ENCODE peak calls at places on chromosome 19, in nine cellular contexts. E, I, D, O, Y, A, X, R and M are unnamed samples.

GRCh38 chr19:17475541-17476115 is 5.3 kb downstream of the SLC27A1 start:
- DNase-seq in E (peak), I (peak), D (no peak), O (no peak), Y (peak), A (peak), X (no peak), R (peak), M (no peak)

GRCh38 chr19:35773020-35773809 is 2.1 kb upstream of the ARHGAP33 start:
- DNase-seq in E (no peak), I (no peak), D (no peak), O (no peak), Y (no peak), A (peak), X (no peak), R (no peak), M (no peak)

GRCh38 chr19:5621311-5621944 is 1.1 kb downstream of the SAFB2 start:
- DNase-seq in E (no peak), I (no peak), D (peak), O (no peak), Y (peak), A (no peak), X (peak), R (peak), M (no peak)

GRCh38 chr19:12938536-12939291 is at the start of gene CALR:
- DNase-seq in E (peak), I (no peak), D (no peak), O (no peak), Y (no peak), A (no peak), X (no peak), R (peak), M (no peak)

GRCh38 chr19:16655727-16656126 is 4.2 kb downstream of the SMIM7 start:
- DNase-seq in E (no peak), I (no peak), D (no peak), O (no peak), Y (no peak), A (no peak), X (no peak), R (no peak), M (no peak)

GRCh38 chr19:10921909-10922637 is 6.4 kb downstream of the YIPF2 start:
- DNase-seq in E (no peak), I (no peak), D (no peak), O (no peak), Y (no peak), A (no peak), X (no peak), R (no peak), M (no peak)

GRCh38 chr19:2617393-2618165 is 84.9 kb downstream of the GNG7 start:
- DNase-seq in E (no peak), I (no peak), D (no peak), O (no peak), Y (no peak), A (no peak), X (no peak), R (no peak), M (no peak)

GRCh38 chr19:33281296-33281926 is 20.9 kb downstream of the CEBPA start:
- DNase-seq in E (no peak), I (no peak), D (no peak), O (no peak), Y (no peak), A (no peak), X (no peak), R (no peak), M (no peak)

GRCh38 chr19:14149509-14149994 is 13.2 kb upstream of the ASF1B start:
- DNase-seq in E (peak), I (peak), D (peak), O (no peak), Y (peak), A (no peak), X (peak), R (peak), M (no peak)

GRCh38 chr19:49421039-49421877 is 2.0 kb downstream of the PTH2 start:
- DNase-seq in E (peak), I (peak), D (no peak), O (peak), Y (peak), A (peak), X (peak), R (peak), M (no peak)

GRCh38 chr19:55169136-55169535 is 2.7 kb upstream of the DNAAF3 start:
- DNase-seq in E (no peak), I (no peak), D (no peak), O (no peak), Y (no peak), A (no peak), X (no peak), R (no peak), M (no peak)

GRCh38 chr19:12952488-12953455 is 4.3 kb downstream of the GADD45GIP1 start:
- DNase-seq in E (peak), I (no peak), D (no peak), O (no peak), Y (peak), A (peak), X (no peak), R (peak), M (peak)

GRCh38 chr19:12783226-12783848 is 7.9 kb upstream of the JUNB start:
- DNase-seq in E (no peak), I (no peak), D (peak), O (peak), Y (no peak), A (no peak), X (peak), R (no peak), M (no peak)

GRCh38 chr19:38805180-38805579 is 7.6 kb downstream of the LGALS4 start:
- DNase-seq in E (no peak), I (no peak), D (no peak), O (no peak), Y (no peak), A (no peak), X (no peak), R (peak), M (no peak)

GRCh38 chr19:1568320-1569019 is at the start of gene MEX3D:
- DNase-seq in E (peak), I (peak), D (peak), O (no peak), Y (peak), A (peak), X (peak), R (peak), M (no peak)

GRCh38 chr19:43781630-43782310 is 997 bp upstream of the KCNN4 start:
- DNase-seq in E (no peak), I (no peak), D (no peak), O (no peak), Y (no peak), A (no peak), X (no peak), R (no peak), M (no peak)

GRCh38 chr19:8506402-8506957 is 4.0 kb upstream of the PRAM1 start:
- DNase-seq in E (peak), I (no peak), D (peak), O (no peak), Y (no peak), A (no peak), X (no peak), R (no peak), M (no peak)

GRCh38 chr19:16618248-16618647 is 9.8 kb downstream of the MED26 start:
- DNase-seq in E (no peak), I (no peak), D (no peak), O (no peak), Y (no peak), A (no peak), X (no peak), R (no peak), M (no peak)

GRCh38 chr19:50780753-50781480 is 9.3 kb upstream of the ACP4 start:
- DNase-seq in E (no peak), I (no peak), D (no peak), O (no peak), Y (no peak), A (no peak), X (no peak), R (no peak), M (no peak)

GRCh38 chr19:1728816-1729567 is 24.3 kb upstream of the ONECUT3 start:
- DNase-seq in E (no peak), I (no peak), D (no peak), O (no peak), Y (no peak), A (no peak), X (no peak), R (no peak), M (no peak)

GRCh38 chr19:5987077-5987818 is 9.3 kb upstream of the RANBP3 start:
- DNase-seq in E (peak), I (peak), D (peak), O (peak), Y (peak), A (peak), X (peak), R (peak), M (peak)

GRCh38 chr19:34363930-34364329 is 1.1 kb upstream of the GPI start:
- DNase-seq in E (no peak), I (no peak), D (no peak), O (no peak), Y (no peak), A (no peak), X (no peak), R (no peak), M (no peak)